ENCODE peak calls at places on chromosomes 13 and 19, in four cellular contexts. F is lower lobe of right lung, S is heart right ventricle, C is tibial nerve. K is an unnamed sample.

GRCh38 chr13:113791761-113792160 is 32.7 kb downstream of the TMEM255B start:
- DNase-seq in F (no peak), S (no peak), C (no peak), K (no peak)

GRCh38 chr19:7772752-7773291 is 9.8 kb downstream of the CLEC4M start:
- DNase-seq in F (no peak), S (no peak), C (no peak), K (no peak)

GRCh38 chr13:110103026-110103425 is 203.9 kb downstream of the COL4A1 start:
- DNase-seq in F (no peak), S (no peak), C (no peak), K (no peak)

GRCh38 chr13:99282264-99283231 is 24.4 kb upstream of the GPR18 start:
- DNase-seq in F (no peak), S (no peak), C (no peak), K (no peak)

GRCh38 chr13:99955747-99956472 is 15.7 kb downstream of the ZIC5 start:
- DNase-seq in F (no peak), S (no peak), C (no peak), K (no peak)

GRCh38 chr19:28185646-28186045 is 1027.3 kb downstream of the UQCRFS1 start:
- DNase-seq in F (no peak), S (no peak), C (no peak), K (no peak)

GRCh38 chr13:71866173-71867091 is 572 bp downstream of the DACH1 start:
- DNase-seq in F (peak; percentile 63), S (peak; percentile 8), C (no peak), K (no peak)

GRCh38 chr13:39273953-39274352 is 235.7 kb downstream of the NHLRC3 start:
- DNase-seq in F (no peak), S (no peak), C (no peak), K (no peak)

GRCh38 chr19:48630289-48631036 is 6.7 kb downstream of the DBP start:
- DNase-seq in F (peak; percentile 75), S (peak; percentile 78), C (no peak), K (no peak)

GRCh38 chr13:81406022-81406421 is 1065.1 kb upstream of the SPRY2 start:
- DNase-seq in F (no peak), S (no peak), C (no peak), K (no peak)

GRCh38 chr13:42600943-42601342 is 27.0 kb downstream of the TNFSF11 start:
- DNase-seq in F (no peak), S (no peak), C (no peak), K (no peak)

GRCh38 chr19:4660181-4660791 is 9.9 kb downstream of the MYDGF start:
- DNase-seq in F (no peak), S (no peak), C (no peak), K (no peak)

GRCh38 chr19:43782311-43782660 is 1.5 kb upstream of the KCNN4 start:
- DNase-seq in F (no peak), S (no peak), C (no peak), K (no peak)

GRCh38 chr19:43784981-43785808 is 4.4 kb upstream of the KCNN4 start:
- DNase-seq in F (peak; percentile 71), S (peak; percentile 50), C (peak; percentile 65), K (peak; percentile 23)

GRCh38 chr19:43782689-43783231 is 2.0 kb upstream of the KCNN4 start:
- DNase-seq in F (no peak), S (no peak), C (no peak), K (no peak)

GRCh38 chr19:43783636-43784035 is 2.9 kb upstream of the KCNN4 start:
- DNase-seq in F (no peak), S (no peak), C (no peak), K (no peak)

GRCh38 chr19:43784251-43784980 is 3.6 kb upstream of the KCNN4 start:
- DNase-seq in F (no peak), S (no peak), C (no peak), K (no peak)
- H3K27ac ChIP-seq in F (no peak overlapping the region), S (no peak overlapping the region), C (peak overlapping the region; percentile 11), K (no peak overlapping the region)

DNA sequence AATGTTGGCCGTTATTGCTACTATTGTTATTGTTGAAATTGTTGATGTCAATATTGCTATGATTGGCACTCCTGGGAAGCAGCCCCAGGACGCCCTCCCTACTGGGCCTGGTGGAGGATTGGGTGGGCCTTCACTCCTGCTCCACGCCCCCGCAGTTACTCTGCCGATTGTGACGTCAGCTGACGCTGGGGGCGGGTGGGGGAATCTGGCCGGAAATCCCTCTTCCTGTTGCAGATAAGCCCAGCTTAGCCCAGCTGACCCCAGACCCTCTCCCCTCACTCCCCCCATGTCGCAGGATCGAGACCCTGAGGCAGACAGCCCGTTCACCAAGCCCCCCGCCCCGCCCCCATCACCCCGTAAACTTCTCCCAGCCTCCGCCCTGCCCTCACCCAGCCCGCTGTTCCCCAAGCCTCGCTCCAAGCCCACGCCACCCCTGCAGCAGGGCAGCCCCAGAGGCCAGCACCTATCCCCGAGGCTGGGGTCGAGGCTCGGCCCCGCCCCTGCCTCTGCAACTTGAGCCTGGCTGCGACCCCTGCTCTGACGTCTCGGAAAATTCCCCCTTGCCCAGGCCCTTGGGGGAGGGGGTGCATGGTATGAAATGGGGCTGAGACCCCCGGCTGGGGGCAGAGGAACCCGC is at the start of gene ETV2:
- DNase-seq in F (no peak), S (peak; percentile 55), C (no peak), K (no peak)
- H3K27ac ChIP-seq in F (no peak within 1 kb of the TSS), S (no peak within 1 kb of the TSS), C (no peak within 1 kb of the TSS), K (no peak within 1 kb of the TSS)

DNA sequence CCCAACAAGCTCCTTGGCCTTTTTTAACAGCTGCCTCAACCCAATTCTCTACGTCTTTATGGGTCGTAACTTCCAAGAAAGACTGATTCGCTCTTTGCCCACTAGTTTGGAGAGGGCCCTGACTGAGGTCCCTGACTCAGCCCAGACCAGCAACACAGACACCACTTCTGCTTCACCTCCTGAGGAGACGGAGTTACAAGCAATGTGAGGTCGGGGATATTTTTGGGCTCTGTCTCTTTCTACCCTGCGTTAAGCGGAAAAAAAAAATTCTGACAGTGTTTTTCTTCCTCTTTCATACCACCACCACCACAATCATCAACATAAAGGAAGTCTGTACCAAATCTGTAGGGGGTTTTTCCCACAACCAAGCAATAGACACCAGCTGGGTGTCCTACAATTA is 29.6 kb downstream of the FPR3 start:
- DNase-seq in F (no peak), S (no peak), C (no peak), K (no peak)
- H3K27ac ChIP-seq in F (no peak overlapping the region), S (no peak overlapping the region), C (peak overlapping the region; percentile 17), K (peak overlapping the region; percentile 9)

DNA sequence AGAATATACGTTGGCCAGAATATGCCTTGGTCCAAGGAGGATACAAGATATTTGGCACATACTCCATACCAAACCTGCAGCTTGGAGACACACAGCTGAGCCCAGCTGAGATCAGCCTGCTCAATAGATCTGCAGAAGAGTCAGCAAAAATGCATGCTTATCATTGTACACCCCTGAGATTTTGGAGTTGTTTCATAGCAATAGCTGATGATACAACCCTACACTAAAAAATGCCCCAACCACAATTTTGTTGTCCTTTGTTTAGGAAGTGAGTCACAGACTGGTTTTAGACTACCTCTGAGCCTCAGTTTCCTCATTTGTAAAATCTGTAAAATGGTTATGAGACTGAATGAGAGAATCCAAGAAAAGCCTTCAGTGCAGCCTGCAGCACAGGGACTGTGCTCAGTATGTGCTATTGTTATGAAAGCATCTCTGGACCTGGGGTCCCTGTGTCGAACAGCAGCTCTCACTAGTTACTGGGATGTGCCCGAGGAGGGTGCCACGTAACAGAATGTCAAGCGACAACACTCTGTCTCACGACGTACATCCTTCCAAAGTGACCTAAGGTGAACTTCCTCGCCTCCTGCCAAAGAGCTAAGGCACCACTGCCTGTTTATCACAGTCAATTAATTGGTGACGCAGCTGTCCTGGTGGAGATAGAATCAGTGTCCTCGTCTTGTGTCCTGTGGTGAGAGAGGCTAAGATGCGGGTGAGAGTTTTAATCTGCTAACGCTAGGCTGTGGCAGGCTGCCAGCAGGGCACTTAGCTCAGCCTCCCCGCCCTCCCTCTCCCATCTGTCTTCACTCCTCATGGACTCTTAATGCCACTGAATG is 18.2 kb downstream of the DHRS12 start:
- DNase-seq in F (no peak), S (peak; percentile 60), C (peak; percentile 53), K (no peak)
- H3K27ac ChIP-seq in F (peak overlapping the region; percentile 56), S (peak overlapping the region; percentile 72), C (peak overlapping the region; percentile 84), K (no peak overlapping the region)

GRCh38 chr13:67156718-67157049 is 73.5 kb downstream of the PCDH9 start:
- DNase-seq in F (peak; percentile 25), S (no peak), C (no peak), K (no peak)

GRCh38 chr13:67148219-67148583 is 81.9 kb downstream of the PCDH9 start:
- DNase-seq in F (no peak), S (no peak), C (no peak), K (no peak)

GRCh38 chr13:67150608-67151007 is 79.5 kb downstream of the PCDH9 start:
- DNase-seq in F (no peak), S (no peak), C (no peak), K (no peak)

GRCh38 chr13:67155898-67156717 is 74.0 kb downstream of the PCDH9 start:
- DNase-seq in F (peak; percentile 32), S (no peak), C (no peak), K (no peak)

DNA sequence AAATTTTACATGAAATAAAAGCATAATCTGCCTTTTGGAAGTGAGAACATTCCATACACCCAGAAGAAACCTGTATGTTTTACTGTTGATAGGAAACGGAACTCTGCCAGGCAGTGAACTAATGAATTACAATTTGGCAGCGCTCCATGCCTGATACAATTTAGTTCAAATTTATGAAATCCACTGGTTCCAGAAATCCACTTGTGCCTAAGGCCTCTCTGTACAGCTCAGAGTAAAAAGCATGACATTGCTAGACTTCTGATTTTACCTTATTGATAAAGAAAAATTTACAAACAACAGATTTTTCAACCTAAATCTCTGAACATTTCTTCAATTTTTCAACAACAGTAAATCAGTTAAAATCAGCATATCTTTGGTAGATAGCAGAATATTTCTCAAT is 78.0 kb downstream of the PCDH9 start:
- DNase-seq in F (no peak), S (no peak), C (no peak), K (no peak)
- H3K27ac ChIP-seq in F (no peak overlapping the region), S (no peak overlapping the region), C (no peak overlapping the region), K (no peak overlapping the region)

DNA sequence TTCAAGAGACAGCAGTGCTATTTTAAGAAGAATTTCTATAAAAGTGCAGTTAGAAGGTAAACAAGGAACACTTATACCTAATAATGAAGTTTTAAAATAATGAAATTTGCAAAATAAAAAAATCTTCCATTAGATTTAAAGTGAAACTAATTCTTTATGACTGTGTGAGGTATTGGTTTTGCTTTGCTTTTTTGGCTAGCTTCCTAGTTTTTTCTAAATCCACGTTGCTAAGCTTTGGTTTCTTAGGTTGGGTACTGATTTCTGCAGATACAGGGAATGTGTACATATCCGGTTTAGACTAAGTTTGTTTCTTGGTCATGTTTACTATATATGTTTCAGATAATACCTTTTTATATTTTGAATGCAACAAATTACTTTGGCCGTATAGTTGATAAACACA is 59.8 kb downstream of the SLC7A9 start:
- DNase-seq in F (no peak), S (no peak), C (no peak), K (no peak)
- H3K27ac ChIP-seq in F (no peak overlapping the region), S (no peak overlapping the region), C (no peak overlapping the region), K (no peak overlapping the region)

GRCh38 chr13:32212420-32212819 is 102.7 kb downstream of the ZAR1L start:
- DNase-seq in F (no peak), S (no peak), C (no peak), K (no peak)
- H3K27ac ChIP-seq in F (no peak overlapping the region), S (peak overlapping the region; percentile 66), C (no peak overlapping the region), K (no peak overlapping the region)

GRCh38 chr13:34408635-34409034 is 533.4 kb upstream of the NBEA start:
- DNase-seq in F (no peak), S (no peak), C (no peak), K (no peak)
- H3K27ac ChIP-seq in F (no peak overlapping the region), S (no peak overlapping the region), C (no peak overlapping the region), K (no peak overlapping the region)